ENCODE peak calls at places on chromosomes 5 and 9, in four cellular contexts. M is HepG2, H is K562, B is WTC11. N is an unnamed sample.

GRCh38 chr9:137972988-137973470 is 95.4 kb downstream of the CACNA1B start:
- DNase-seq in B (no peak), H (no peak), M (no peak), N (no peak)

GRCh38 chr9:89687216-89687615 is 82.4 kb downstream of the GADD45G start:
- DNase-seq in H (no peak), M (no peak), B (no peak), N (no peak)

GRCh38 chr5:132102101-132102701 is 28.6 kb downstream of the CSF2 start:
- DNase-seq in B (no peak), M (no peak), H (no peak), N (no peak)

GRCh38 chr9:94076557-94076956 is 7.7 kb upstream of the PTPDC1 start:
- DNase-seq in H (no peak), M (no peak), B (no peak), N (no peak)

GRCh38 chr5:125026900-125027731 is 280.7 kb upstream of the ZNF608 start:
- DNase-seq in H (no peak), B (no peak), M (no peak), N (no peak)

GRCh38 chr5:17402291-17403121 is 95.5 kb upstream of the TAF11L2 start:
- DNase-seq in M (no peak), H (no peak), B (no peak), N (peak)

GRCh38 chr9:37935106-37935505 is 31.2 kb upstream of the SLC25A51 start:
- DNase-seq in M (no peak), H (no peak), B (no peak), N (no peak)

GRCh38 chr9:136198605-136199083 is 6.3 kb downstream of the LHX3 start:
- DNase-seq in H (peak), B (peak), M (no peak), N (peak)

GRCh38 chr5:89087128-89087527 is 204.1 kb upstream of the MEF2C start:
- DNase-seq in H (no peak), M (no peak), B (no peak), N (no peak)

GRCh38 chr9:124551472-124552339 is 44.5 kb upstream of the NR5A1 start:
- DNase-seq in B (peak), M (peak), H (peak), N (peak)

GRCh38 chr9:27600254-27600653 is 27.0 kb upstream of the C9orf72 start:
- DNase-seq in M (no peak), H (no peak), B (no peak), N (no peak)

GRCh38 chr5:134079748-134080581 is 34.5 kb upstream of the TCF7 start:
- DNase-seq in M (no peak), H (no peak), B (no peak), N (no peak)

GRCh38 chr5:77590347-77590746 is 48.2 kb downstream of the OTP start:
- DNase-seq in M (no peak), B (no peak), H (no peak), N (no peak)

GRCh38 chr5:13745508-13745907 is 199.0 kb downstream of the DNAH5 start:
- DNase-seq in H (no peak), M (peak), B (no peak), N (no peak)

GRCh38 chr5:142715291-142715690 is 29.4 kb upstream of the FGF1 start:
- DNase-seq in B (no peak), M (no peak), H (no peak), N (no peak)

GRCh38 chr5:65611524-65611923 is 12.6 kb downstream of the TRIM23 start:
- DNase-seq in B (no peak), H (no peak), M (peak), N (no peak)

GRCh38 chr5:134447815-134448520 is 36.3 kb upstream of the CDKN2AIPNL start:
- DNase-seq in H (no peak), B (no peak), M (no peak), N (no peak)

GRCh38 chr9:136133191-136133958 is 14.7 kb upstream of the TMEM250 start:
- DNase-seq in B (peak), H (peak), M (no peak), N (no peak)

GRCh38 chr9:25703826-25704357 is 25.6 kb upstream of the TUSC1 start:
- DNase-seq in M (no peak), B (no peak), H (no peak), N (no peak)

GRCh38 chr5:157026789-157027424 is 32.0 kb downstream of the HAVCR1 start:
- DNase-seq in B (peak), H (peak), M (no peak), N (peak)

GRCh38 chr9:1869843-1870242 is 145.3 kb upstream of the SMARCA2 start:
- DNase-seq in B (peak), M (peak), H (peak), N (peak)

GRCh38 chr5:386432-387341 is 56.3 kb upstream of the EXOC3 start:
- DNase-seq in H (no peak), M (no peak), B (no peak), N (no peak)

GRCh38 chr5:119285070-119285916 is 70.5 kb upstream of the TNFAIP8 start:
- DNase-seq in M (no peak), H (no peak), B (no peak), N (no peak)

GRCh38 chr5:14405267-14405666 is 176.3 kb upstream of the OTULINL start:
- DNase-seq in M (no peak), B (peak), H (peak), N (no peak)

GRCh38 chr5:158740358-158740757 is 359.4 kb downstream of the EBF1 start:
- DNase-seq in B (no peak), H (no peak), M (no peak), N (no peak)

GRCh38 chr5:138435943-138436342 is 2.9 kb upstream of the REEP2 start:
- DNase-seq in H (no peak), M (no peak), B (no peak), N (no peak)

GRCh38 chr5:31937226-31937625 is 236.9 kb downstream of the GOLPH3 start:
- DNase-seq in M (no peak), B (no peak), H (no peak), N (no peak)
- TF ChIP-seq ATF3 in M (no peak), B (no peak), H (no peak), N (no peak)

GRCh38 chr5:123916331-123917121 is 404.5 kb downstream of the CSNK1G3 start:
- DNase-seq in B (no peak), M (no peak), H (no peak), N (no peak)
- TF ChIP-seq JUN in B (no peak), M (no peak), H (no peak), N (no peak)

GRCh38 chr5:67578011-67578410 is 381.4 kb upstream of the CD180 start:
- DNase-seq in H (no peak), M (no peak), B (no peak), N (no peak)

GRCh38 chr5:67576112-67576511 is 379.5 kb upstream of the CD180 start:
- DNase-seq in M (no peak), B (no peak), H (no peak), N (no peak)

GRCh38 chr5:67575087-67575486 is 378.5 kb upstream of the CD180 start:
- DNase-seq in M (no peak), B (no peak), H (no peak), N (no peak)

GRCh38 chr5:67581203-67581602 is 384.6 kb upstream of the CD180 start:
- DNase-seq in M (no peak), H (no peak), B (no peak), N (no peak)

GRCh38 chr5:67577424-67577823 is 380.8 kb upstream of the CD180 start:
- DNase-seq in M (no peak), B (no peak), H (no peak), N (no peak)
- TF ChIP-seq ATF3 in M (no peak), B (no peak), H (no peak), N (no peak)

DNA sequence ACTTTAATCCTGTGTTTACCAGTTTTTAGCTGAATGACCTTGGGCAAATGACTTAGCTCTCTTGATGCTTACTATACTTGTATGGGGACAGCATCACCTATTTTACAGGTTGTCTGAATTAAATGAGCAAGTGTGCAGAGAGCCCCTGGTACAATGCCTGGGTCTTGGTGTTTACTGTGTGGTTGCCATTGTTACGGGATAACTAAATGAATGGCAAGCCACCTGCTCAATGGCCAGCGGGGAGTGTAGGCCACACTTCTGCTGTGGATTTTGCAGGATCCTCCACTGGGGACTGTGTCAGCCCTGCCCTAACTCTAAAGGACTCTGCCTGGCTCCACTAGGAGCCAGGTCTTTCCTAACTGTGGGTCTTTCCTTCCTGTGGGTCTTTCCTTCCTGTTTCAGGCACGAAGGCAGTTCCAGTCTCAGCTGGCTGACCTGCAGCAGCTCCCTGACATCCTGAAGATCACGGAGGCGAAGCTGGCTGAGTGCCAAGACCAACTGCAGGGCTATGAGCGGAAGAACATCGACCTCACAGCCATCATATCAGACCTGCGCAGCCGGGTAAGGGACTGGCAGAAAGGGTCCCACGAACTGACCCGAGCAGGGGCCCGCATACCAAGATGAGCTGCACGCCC is 10.3 kb upstream of the GLE1 start:
- DNase-seq in B (no peak), M (no peak), H (peak), N (no peak)
- TF ChIP-seq JUN in B (no peak), M (no peak), H (no peak), N (no peak)

DNA sequence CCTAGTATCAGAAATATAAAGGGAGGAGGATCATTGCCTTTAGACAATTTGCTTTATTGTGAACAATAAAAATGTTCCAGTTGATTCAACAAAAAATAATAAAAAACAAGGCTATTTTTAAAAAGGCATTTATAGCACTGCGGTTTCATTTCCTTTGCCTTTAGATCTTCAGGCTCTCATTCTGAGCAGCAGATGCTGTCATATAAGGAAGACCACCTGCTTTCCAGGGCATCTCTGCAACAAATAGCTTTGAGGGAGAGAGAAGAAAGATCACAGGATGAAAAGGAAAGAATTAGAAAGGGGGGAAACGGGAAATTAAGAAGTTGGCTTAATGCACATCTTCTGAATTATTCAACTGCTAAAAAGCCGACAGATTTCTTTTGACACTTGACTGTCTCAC is 277.3 kb upstream of the SLC24A2 start:
- DNase-seq in M (no peak), B (no peak), H (no peak), N (no peak)
- TF ChIP-seq ATF3 in M (no peak), B (no peak), H (no peak), N (no peak)

GRCh38 chr5:10201223-10201868 is 48.3 kb downstream of the ATPSCKMT start:
- DNase-seq in H (peak), B (peak), M (no peak), N (peak)
- TF ChIP-seq JUN in H (no peak), B (no peak), M (no peak), N (no peak)

DNA sequence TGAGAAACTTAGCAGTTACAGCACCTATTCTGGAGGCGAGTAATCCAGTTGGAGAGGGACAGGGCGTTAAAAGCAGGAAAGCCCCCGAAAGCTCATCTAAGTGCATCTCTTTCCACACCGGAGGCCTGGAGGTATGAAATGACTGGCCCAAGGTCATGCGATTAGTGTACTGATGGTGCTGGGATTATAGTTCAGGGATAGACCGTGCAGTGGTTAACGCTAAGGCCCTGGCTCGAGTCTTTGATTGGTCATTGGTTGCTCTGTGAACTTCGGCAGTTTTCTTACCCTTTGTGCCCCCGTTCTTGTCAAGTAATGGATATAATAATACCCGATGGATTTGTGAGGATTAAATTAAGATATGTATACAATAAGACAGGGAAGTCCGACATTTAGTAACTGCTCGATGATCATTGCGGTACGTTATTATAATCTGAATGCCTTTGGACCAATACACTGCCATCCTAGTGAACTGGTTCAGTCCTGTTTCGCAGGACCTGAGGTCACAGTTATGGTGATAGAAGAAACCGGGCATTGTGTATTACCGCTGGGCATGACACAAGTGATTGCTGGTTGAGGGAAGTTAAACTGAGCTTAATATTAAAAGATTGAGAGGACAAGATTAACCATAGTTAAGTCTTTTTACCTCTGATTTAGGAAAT is 1.0 kb downstream of the CANX start:
- DNase-seq in H (peak), M (peak), B (no peak), N (no peak)
- TF ChIP-seq ATF3 in H (no peak), M (no peak), B (no peak), N (no peak)

GRCh38 chr9:88535226-88535931 is 401 bp downstream of the NXNL2 start:
- DNase-seq in H (peak), B (peak), M (no peak), N (no peak)

GRCh38 chr9:88533951-88534455 is 975 bp upstream of the NXNL2 start:
- DNase-seq in B (peak), M (no peak), H (peak), N (peak)

GRCh38 chr9:88535932-88536324 is 950 bp downstream of the NXNL2 start:
- DNase-seq in H (no peak), B (peak), M (no peak), N (no peak)

GRCh38 chr9:88532320-88532719 is 2.7 kb upstream of the NXNL2 start:
- DNase-seq in H (no peak), B (peak), M (no peak), N (peak)

GRCh38 chr9:88534456-88535225 is at the start of gene NXNL2:
- DNase-seq in H (peak), M (no peak), B (peak), N (peak)
- TF ChIP-seq JUN in H (no peak), M (no peak), B (no peak), N (no peak)